ENCODE peak calls at places on chromosomes 13 and 19, in seven cellular contexts. U is spleen; D is astrocyte of the hippocampus; Z is activated CD4-positive, alpha-beta T cell treated with anti-CD3 and anti-CD28 coated beads for 36 hours; L is amygdala; T is Right ventricle myocardium superior; E is retinal pigment epithelial cell. G is an unnamed sample.

GRCh38 chr19:10193666-10194499 is 870 bp downstream of the DNMT1 start:
- DNase-seq in U (peak; percentile 89), T (no peak), L (no peak), Z (peak; percentile 19), E (no peak), D (peak; percentile 60), G (no peak)

GRCh38 chr19:1288528-1289394 is 3.1 kb downstream of the EFNA2 start:
- DNase-seq in T (no peak), L (no peak), D (no peak), E (no peak), Z (no peak), U (no peak), G (no peak)

GRCh38 chr19:31980851-31981250 is 364.6 kb upstream of the ZNF507 start:
- DNase-seq in Z (no peak), L (no peak), D (no peak), E (no peak), U (no peak), T (no peak), G (no peak)

GRCh38 chr19:45107621-45108170 is 14.7 kb downstream of the PPP1R37 start:
- DNase-seq in L (no peak), E (no peak), U (no peak), T (no peak), Z (no peak), D (no peak), G (no peak)

GRCh38 chr13:33879044-33879596 is 61.2 kb downstream of the RFC3 start:
- DNase-seq in L (no peak), Z (no peak), T (no peak), U (no peak), E (no peak), D (no peak), G (no peak)

GRCh38 chr13:105346141-105346766 is 1189.2 kb downstream of the EFNB2 start:
- DNase-seq in D (peak; percentile 81), L (no peak), T (no peak), Z (no peak), U (no peak), E (peak; percentile 86), G (no peak)

GRCh38 chr19:35161434-35161743 is 6.9 kb downstream of the FXYD5 start:
- DNase-seq in D (no peak), E (no peak), U (no peak), L (no peak), T (no peak), Z (no peak), G (no peak)

GRCh38 chr13:75345191-75345590 is 136.8 kb downstream of the TBC1D4 start:
- DNase-seq in Z (no peak), D (no peak), E (no peak), T (no peak), U (no peak), L (no peak), G (no peak)

GRCh38 chr19:6443986-6444385 is 10.4 kb upstream of the SLC25A41 start:
- DNase-seq in D (no peak), U (no peak), L (no peak), Z (no peak), E (no peak), T (no peak), G (no peak)

GRCh38 chr19:34253711-34254551 is 423 bp upstream of the GARRE1 start:
- DNase-seq in Z (no peak), E (no peak), T (peak; percentile 91), D (peak; percentile 92), L (peak; percentile 74), U (peak; percentile 98), G (peak; percentile 76)

GRCh38 chr13:71055644-71056043 is 811.4 kb downstream of the DACH1 start:
- DNase-seq in E (no peak), L (no peak), D (no peak), U (no peak), T (no peak), Z (no peak), G (no peak)

GRCh38 chr13:20465218-20465879 is 60.3 kb downstream of the CRYL1 start:
- DNase-seq in L (no peak), E (no peak), T (no peak), D (no peak), U (no peak), Z (no peak), G (no peak)

GRCh38 chr19:10252707-10253106 is 693 bp downstream of the MRPL4 start:
- DNase-seq in L (no peak), U (no peak), Z (no peak), D (no peak), T (no peak), E (no peak), G (no peak)

GRCh38 chr19:41584931-41585330 is 9.0 kb downstream of the CEACAM21 start:
- DNase-seq in T (no peak), L (no peak), Z (no peak), E (no peak), D (no peak), U (no peak), G (no peak)

GRCh38 chr19:41416194-41416674 is 10.9 kb downstream of the B3GNT8 start:
- DNase-seq in E (no peak), L (no peak), Z (no peak), D (no peak), T (no peak), U (no peak), G (no peak)

GRCh38 chr13:76330756-76331155 is 555.4 kb downstream of the KCTD12 start:
- DNase-seq in Z (no peak), T (no peak), U (no peak), L (no peak), D (no peak), E (no peak), G (no peak)

GRCh38 chr19:7152568-7152967 is 83.1 kb downstream of the ZNF557 start:
- DNase-seq in L (no peak), Z (no peak), T (no peak), U (no peak), E (no peak), D (no peak), G (no peak)

GRCh38 chr19:15551183-15552004 is 43.1 kb downstream of the CYP4F22 start:
- DNase-seq in E (no peak), Z (peak; percentile 81), D (no peak), T (peak; percentile 48), U (peak; percentile 85), L (no peak), G (no peak)

GRCh38 chr13:59384154-59384553 is 779.6 kb downstream of the DIAPH3 start:
- DNase-seq in U (no peak), T (no peak), D (no peak), L (no peak), Z (no peak), E (no peak), G (no peak)

GRCh38 chr13:20997301-20998061 is 63.9 kb downstream of the LATS2 start:
- DNase-seq in D (peak; percentile 95), U (no peak), E (peak; percentile 92), Z (no peak), L (no peak), T (peak; percentile 72), G (no peak)

GRCh38 chr13:101398191-101398590 is 18.1 kb downstream of the NALCN start:
- DNase-seq in U (no peak), Z (no peak), D (peak; percentile 37), T (no peak), E (no peak), L (no peak), G (no peak)

GRCh38 chr13:76250211-76250610 is 614.1 kb downstream of the LMO7 start:
- DNase-seq in E (no peak), D (no peak), U (no peak), Z (no peak), L (no peak), T (no peak), G (no peak)

GRCh38 chr19:45297674-45298073 is 25.0 kb downstream of the CKM start:
- DNase-seq in Z (no peak), T (no peak), D (no peak), E (no peak), U (no peak), L (no peak), G (no peak)

GRCh38 chr13:100987993-100988392 is 313.4 kb upstream of the TMTC4 start:
- DNase-seq in Z (no peak), D (peak; percentile 76), U (no peak), L (peak; percentile 3), T (no peak), E (no peak), G (peak; percentile 18)

GRCh38 chr19:9076886-9077285 is 10.0 kb upstream of the OR1M1 start:
- DNase-seq in U (no peak), L (no peak), T (no peak), Z (no peak), D (no peak), E (no peak), G (no peak)

GRCh38 chr19:1783874-1784273 is 28.2 kb downstream of the ATP8B3 start:
- DNase-seq in Z (no peak), T (no peak), U (no peak), D (no peak), L (no peak), E (no peak), G (no peak)

GRCh38 chr19:38713227-38713649 is 31.0 kb downstream of the CAPN12 start:
- DNase-seq in Z (no peak), D (no peak), L (no peak), E (no peak), U (no peak), T (peak; percentile 88), G (no peak)

GRCh38 chr13:79749985-79750551 is 269.1 kb downstream of the NDFIP2 start:
- DNase-seq in L (no peak), Z (no peak), U (no peak), D (peak; percentile 87), E (peak; percentile 96), T (peak; percentile 59), G (no peak)

GRCh38 chr19:32373614-32374295 is 28.3 kb downstream of the ZNF507 start:
- DNase-seq in Z (no peak), L (no peak), D (peak; percentile 96), U (no peak), T (no peak), E (peak; percentile 92), G (no peak)

GRCh38 chr19:35518313-35518712 is 4.9 kb upstream of the DMKN start:
- DNase-seq in E (peak; percentile 96), L (no peak), U (no peak), Z (no peak), T (no peak), D (peak; percentile 86), G (no peak)

GRCh38 chr13:26222523-26223046 is 471 bp upstream of the RNF6 start:
- DNase-seq in Z (no peak), U (no peak), L (no peak), E (no peak), D (no peak), T (no peak), G (no peak)

GRCh38 chr19:18496167-18496979 is 25.5 kb downstream of the ELL start:
- DNase-seq in D (no peak), L (no peak), U (peak; percentile 85), T (no peak), E (no peak), Z (peak; percentile 79), G (no peak)

GRCh38 chr19:45960595-45961235 is 12.9 kb downstream of the NOVA2 start:
- DNase-seq in T (no peak), E (no peak), D (peak; percentile 23), U (no peak), L (no peak), Z (no peak), G (no peak)

GRCh38 chr13:102225892-102226291 is 176.0 kb downstream of the FGF14 start:
- DNase-seq in L (no peak), U (no peak), Z (no peak), E (no peak), T (peak; percentile 47), D (no peak), G (no peak)

GRCh38 chr19:44447864-44448674 is at the start of gene ZNF229:
- DNase-seq in U (peak; percentile 91), Z (peak; percentile 91), T (peak; percentile 93), D (peak; percentile 97), L (peak; percentile 55), E (peak; percentile 91), G (peak; percentile 27)